ENCODE peak calls at places on chromosomes 13 and 19, in ten cellular contexts. One of them, this sample, is unnamed.
A peak's percentile ranks its signal among the peaks of the same experiment; 100 is the strongest.

GRCh38 chr13:109131698-109132257 is 502.4 kb downstream of the MYO16 start:
- DNase-seq in HFF-Myc: no peak
- DNase-seq in body of pancreas: no peak
- DNase-seq in tibial artery: no peak
- DNase-seq in IMR-90: peak; percentile 21
- DNase-seq in heart left ventricle: no peak
- DNase-seq in upper lobe of right lung: no peak
- DNase-seq in ovary: no peak
- DNase-seq in fibroblast of the aortic adventitia: peak; percentile 6
- DNase-seq in AG04450: no peak
- DNase-seq in this sample: no peak

GRCh38 chr13:113935523-113935922 is 38.4 kb downstream of the C13orf46 start:
- DNase-seq in fibroblast of the aortic adventitia: no peak
- DNase-seq in AG04450: no peak
- DNase-seq in body of pancreas: no peak
- DNase-seq in IMR-90: no peak
- DNase-seq in heart left ventricle: no peak
- DNase-seq in upper lobe of right lung: peak; percentile 26
- DNase-seq in ovary: no peak
- DNase-seq in HFF-Myc: no peak
- DNase-seq in tibial artery: no peak
- DNase-seq in this sample: no peak

GRCh38 chr13:74067818-74068217 is 66.4 kb downstream of the KLF12 start:
- DNase-seq in ovary: no peak
- DNase-seq in body of pancreas: no peak
- DNase-seq in IMR-90: peak; percentile 52
- DNase-seq in HFF-Myc: no peak
- DNase-seq in fibroblast of the aortic adventitia: no peak
- DNase-seq in upper lobe of right lung: no peak
- DNase-seq in tibial artery: no peak
- DNase-seq in heart left ventricle: no peak
- DNase-seq in AG04450: no peak
- DNase-seq in this sample: no peak

GRCh38 chr13:43444085-43444484 is 342.7 kb downstream of the ENOX1 start:
- DNase-seq in AG04450: no peak
- DNase-seq in IMR-90: peak; percentile 2
- DNase-seq in tibial artery: no peak
- DNase-seq in body of pancreas: no peak
- DNase-seq in heart left ventricle: no peak
- DNase-seq in HFF-Myc: no peak
- DNase-seq in upper lobe of right lung: no peak
- DNase-seq in fibroblast of the aortic adventitia: no peak
- DNase-seq in ovary: no peak
- DNase-seq in this sample: no peak

GRCh38 chr19:55592391-55593090 is 6.8 kb downstream of the FIZ1 start:
- DNase-seq in AG04450: no peak
- DNase-seq in ovary: peak; percentile 31
- DNase-seq in HFF-Myc: no peak
- DNase-seq in body of pancreas: no peak
- DNase-seq in tibial artery: no peak
- DNase-seq in IMR-90: no peak
- DNase-seq in heart left ventricle: no peak
- DNase-seq in fibroblast of the aortic adventitia: no peak
- DNase-seq in upper lobe of right lung: no peak
- DNase-seq in this sample: no peak

GRCh38 chr19:51726049-51726448 is 2.3 kb upstream of the HAS1 start:
- DNase-seq in fibroblast of the aortic adventitia: peak; percentile 87
- DNase-seq in tibial artery: no peak
- DNase-seq in body of pancreas: no peak
- DNase-seq in heart left ventricle: peak; percentile 61
- DNase-seq in ovary: peak; percentile 71
- DNase-seq in IMR-90: peak; percentile 41
- DNase-seq in AG04450: no peak
- DNase-seq in HFF-Myc: peak; percentile 16
- DNase-seq in upper lobe of right lung: no peak
- DNase-seq in this sample: no peak

GRCh38 chr13:111668451-111668850 is 348.0 kb downstream of the TEX29 start:
- DNase-seq in tibial artery: no peak
- DNase-seq in heart left ventricle: no peak
- DNase-seq in upper lobe of right lung: no peak
- DNase-seq in HFF-Myc: no peak
- DNase-seq in fibroblast of the aortic adventitia: no peak
- DNase-seq in body of pancreas: no peak
- DNase-seq in ovary: no peak
- DNase-seq in AG04450: no peak
- DNase-seq in IMR-90: no peak
- DNase-seq in this sample: no peak

GRCh38 chr19:53908106-53908932 is 759 bp upstream of the CACNG7 start:
- DNase-seq in AG04450: peak; percentile 13
- DNase-seq in ovary: peak; percentile 34
- DNase-seq in HFF-Myc: no peak
- DNase-seq in IMR-90: peak; percentile 40
- DNase-seq in heart left ventricle: peak; percentile 43
- DNase-seq in body of pancreas: peak; percentile 43
- DNase-seq in fibroblast of the aortic adventitia: peak; percentile 74
- DNase-seq in upper lobe of right lung: no peak
- DNase-seq in tibial artery: no peak
- DNase-seq in this sample: no peak

GRCh38 chr13:21657538-21657937 is 13.3 kb upstream of the FGF9 start:
- DNase-seq in HFF-Myc: no peak
- DNase-seq in upper lobe of right lung: no peak
- DNase-seq in body of pancreas: no peak
- DNase-seq in AG04450: peak; percentile 50
- DNase-seq in tibial artery: no peak
- DNase-seq in heart left ventricle: no peak
- DNase-seq in fibroblast of the aortic adventitia: peak; percentile 11
- DNase-seq in IMR-90: peak; percentile 94
- DNase-seq in ovary: no peak
- DNase-seq in this sample: peak; percentile 7

GRCh38 chr13:75132800-75133695 is 348.9 kb downstream of the TBC1D4 start:
- DNase-seq in tibial artery: no peak
- DNase-seq in fibroblast of the aortic adventitia: peak; percentile 13
- DNase-seq in body of pancreas: no peak
- DNase-seq in IMR-90: no peak
- DNase-seq in HFF-Myc: no peak
- DNase-seq in heart left ventricle: no peak
- DNase-seq in ovary: no peak
- DNase-seq in upper lobe of right lung: no peak
- DNase-seq in AG04450: no peak
- DNase-seq in this sample: no peak

GRCh38 chr19:47158879-47159509 is 28.4 kb downstream of the SAE1 start:
- DNase-seq in body of pancreas: no peak
- DNase-seq in heart left ventricle: no peak
- DNase-seq in HFF-Myc: no peak
- DNase-seq in ovary: no peak
- DNase-seq in upper lobe of right lung: no peak
- DNase-seq in tibial artery: no peak
- DNase-seq in IMR-90: peak; percentile 15
- DNase-seq in AG04450: no peak
- DNase-seq in fibroblast of the aortic adventitia: no peak
- DNase-seq in this sample: no peak

GRCh38 chr13:29905845-29906244 is 55.4 kb upstream of the UBL3 start:
- DNase-seq in HFF-Myc: no peak
- DNase-seq in heart left ventricle: no peak
- DNase-seq in IMR-90: peak; percentile 56
- DNase-seq in AG04450: no peak
- DNase-seq in upper lobe of right lung: no peak
- DNase-seq in tibial artery: peak; percentile 41
- DNase-seq in fibroblast of the aortic adventitia: peak; percentile 55
- DNase-seq in ovary: no peak
- DNase-seq in body of pancreas: no peak
- DNase-seq in this sample: no peak

DNA sequence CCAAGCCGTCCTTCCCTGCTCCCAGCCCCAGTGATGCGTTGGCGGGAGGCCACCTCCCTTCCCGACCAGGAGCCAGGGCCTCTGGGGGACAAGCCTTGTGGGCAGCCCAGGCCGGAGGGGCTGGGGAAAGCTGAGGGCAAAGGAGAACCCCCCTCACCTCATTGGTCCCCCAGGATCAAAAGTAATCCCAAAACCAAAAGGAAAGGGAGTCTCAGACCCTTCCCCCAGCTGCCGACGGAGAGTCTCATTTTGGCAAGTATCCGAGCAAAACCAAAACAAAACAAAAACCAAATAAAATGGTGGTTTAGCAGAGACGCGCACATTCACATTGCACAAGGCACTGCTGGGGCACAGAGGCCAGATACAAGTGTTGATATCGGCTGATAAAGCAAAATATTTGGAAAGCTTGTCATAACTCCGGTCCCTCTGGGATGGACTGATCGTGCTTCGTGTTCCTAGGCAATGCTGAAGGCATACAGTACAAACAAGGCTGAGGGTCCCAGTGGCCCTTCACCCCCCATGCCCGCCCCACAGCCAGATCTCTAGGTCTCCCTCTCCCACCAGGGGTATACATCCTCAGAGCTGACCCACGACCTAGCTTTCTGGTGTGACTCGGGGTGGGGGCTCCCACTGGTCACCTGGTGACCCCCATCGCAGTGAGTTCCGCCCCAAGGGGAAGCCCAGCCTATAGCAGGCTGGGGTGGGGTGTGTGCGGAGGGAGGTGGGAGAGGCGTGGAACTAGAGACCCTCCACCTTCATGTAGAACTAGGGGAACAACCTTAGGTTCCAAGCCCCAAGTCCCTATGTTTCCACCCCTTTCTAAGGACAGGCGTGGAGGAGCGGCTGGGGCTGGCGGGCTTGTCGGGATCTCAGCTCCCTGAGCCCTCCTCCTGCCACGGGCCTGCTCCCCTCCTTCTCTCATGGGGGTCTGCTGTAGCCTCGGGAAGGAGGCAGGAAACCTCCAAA is 2.0 kb downstream of the CEBPA start:
- DNase-seq in HFF-Myc: no peak
- DNase-seq in heart left ventricle: no peak
- DNase-seq in body of pancreas: peak; percentile 20
- DNase-seq in AG04450: no peak
- DNase-seq in tibial artery: no peak
- DNase-seq in fibroblast of the aortic adventitia: peak; percentile 15
- DNase-seq in upper lobe of right lung: no peak
- DNase-seq in ovary: peak; percentile 43
- DNase-seq in IMR-90: no peak
- DNase-seq in this sample: no peak
- H3K4me3 ChIP-seq in HFF-Myc: no peak overlapping the region
- H3K4me3 ChIP-seq in heart left ventricle: peak overlapping the region; percentile 3
- H3K4me3 ChIP-seq in body of pancreas: peak overlapping the region; percentile 8
- H3K4me3 ChIP-seq in AG04450: no peak overlapping the region
- H3K4me3 ChIP-seq in tibial artery: peak overlapping the region; percentile 60
- H3K4me3 ChIP-seq in fibroblast of the aortic adventitia: no peak overlapping the region
- H3K4me3 ChIP-seq in upper lobe of right lung: peak overlapping the region; percentile 61
- H3K4me3 ChIP-seq in ovary: peak overlapping the region; percentile 56
- H3K4me3 ChIP-seq in IMR-90: no peak overlapping the region
- H3K4me3 ChIP-seq in this sample: no peak overlapping the region

DNA sequence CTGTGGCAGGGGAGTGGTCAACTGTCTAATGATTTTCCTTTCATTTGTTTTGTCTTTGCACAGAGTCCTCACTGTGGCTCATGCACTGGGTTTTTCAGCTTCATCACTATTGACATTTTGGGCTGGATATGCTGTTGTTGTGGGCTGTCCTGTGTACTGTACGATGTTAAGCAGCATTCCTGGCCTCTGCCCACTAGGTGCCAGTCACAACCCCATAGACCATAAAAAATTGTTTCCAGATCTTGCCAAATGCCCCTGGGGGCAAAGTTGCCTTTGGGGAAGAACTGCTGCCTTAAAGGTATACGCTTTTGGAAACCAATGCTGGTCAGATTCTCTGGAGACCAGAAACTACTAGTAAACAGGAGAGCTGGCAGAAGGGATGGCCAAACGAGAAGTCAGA is 310.4 kb downstream of the SPRY2 start:
- DNase-seq in fibroblast of the aortic adventitia: no peak
- DNase-seq in AG04450: no peak
- DNase-seq in tibial artery: no peak
- DNase-seq in body of pancreas: peak; percentile 19
- DNase-seq in ovary: no peak
- DNase-seq in HFF-Myc: peak; percentile 29
- DNase-seq in heart left ventricle: no peak
- DNase-seq in IMR-90: no peak
- DNase-seq in upper lobe of right lung: peak; percentile 69
- DNase-seq in this sample: no peak
- TF ChIP-seq CTCF in fibroblast of the aortic adventitia: no peak
- TF ChIP-seq CTCF in AG04450: no peak
- TF ChIP-seq CTCF in tibial artery: peak; percentile 19
- TF ChIP-seq CTCF in body of pancreas: no peak
- TF ChIP-seq CTCF in ovary: no peak
- TF ChIP-seq CTCF in HFF-Myc: peak; percentile 31
- TF ChIP-seq CTCF in heart left ventricle: peak; percentile 30
- TF ChIP-seq CTCF in IMR-90: no peak
- TF ChIP-seq CTCF in upper lobe of right lung: peak; percentile 39
- TF ChIP-seq CTCF in this sample: peak; percentile 7

DNA sequence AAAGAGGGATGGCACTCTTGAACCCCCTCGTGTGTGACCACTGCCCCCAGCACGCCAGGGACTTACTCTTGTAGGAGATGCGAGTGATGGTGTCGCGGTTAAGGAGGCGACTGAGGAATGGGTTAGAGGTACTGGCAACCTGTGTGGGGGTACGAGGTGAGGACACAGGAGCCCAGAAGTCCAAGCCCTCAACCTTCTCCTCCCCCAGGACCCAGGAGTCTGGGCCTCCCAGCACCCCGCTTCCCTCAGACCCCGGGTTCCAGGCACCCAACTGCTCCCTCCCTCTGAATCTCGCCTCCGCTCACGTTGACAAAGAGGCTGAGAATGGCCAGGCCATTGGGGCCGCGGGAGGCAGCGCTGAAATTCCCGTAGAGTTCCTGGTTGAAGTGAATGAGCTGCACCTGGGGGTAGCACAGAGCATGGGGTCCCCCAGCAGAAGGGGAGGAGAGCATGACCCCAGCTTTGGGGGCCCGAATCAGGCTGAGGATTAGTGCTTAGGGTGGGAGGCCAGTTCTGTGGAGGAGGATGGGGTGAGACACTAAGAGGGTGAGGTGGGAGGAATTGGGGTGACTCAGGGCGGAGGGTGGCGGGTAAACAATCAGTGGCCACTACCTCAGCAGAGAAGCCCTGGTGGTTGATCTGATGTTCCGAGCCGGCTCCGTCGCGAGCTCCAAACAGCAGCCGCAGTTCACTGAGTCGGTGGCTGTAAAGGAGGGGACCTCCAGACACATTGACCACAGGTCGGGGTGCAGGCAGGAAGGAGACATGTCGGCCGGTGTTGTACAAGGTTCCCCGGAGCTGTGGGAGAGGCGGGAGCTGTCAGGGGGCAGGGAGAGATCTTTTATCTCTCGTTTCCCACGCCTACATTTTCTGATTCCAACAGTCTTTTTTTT is 2.5 kb upstream of the DBP start:
- DNase-seq in heart left ventricle: peak; percentile 34
- DNase-seq in AG04450: no peak
- DNase-seq in IMR-90: no peak
- DNase-seq in fibroblast of the aortic adventitia: no peak
- DNase-seq in body of pancreas: peak; percentile 26
- DNase-seq in upper lobe of right lung: no peak
- DNase-seq in ovary: peak; percentile 60
- DNase-seq in HFF-Myc: no peak
- DNase-seq in tibial artery: no peak
- DNase-seq in this sample: no peak
- H3K4me3 ChIP-seq in heart left ventricle: no peak overlapping the region
- H3K4me3 ChIP-seq in AG04450: no peak overlapping the region
- H3K4me3 ChIP-seq in IMR-90: no peak overlapping the region
- H3K4me3 ChIP-seq in fibroblast of the aortic adventitia: no peak overlapping the region
- H3K4me3 ChIP-seq in body of pancreas: no peak overlapping the region
- H3K4me3 ChIP-seq in upper lobe of right lung: no peak overlapping the region
- H3K4me3 ChIP-seq in ovary: no peak overlapping the region
- H3K4me3 ChIP-seq in HFF-Myc: no peak overlapping the region
- H3K4me3 ChIP-seq in tibial artery: no peak overlapping the region
- H3K4me3 ChIP-seq in this sample: no peak overlapping the region

GRCh38 chr13:91347996-91348905 is 764 bp downstream of the MIR17HG start:
- DNase-seq in fibroblast of the aortic adventitia: peak; percentile 37
- DNase-seq in tibial artery: no peak
- DNase-seq in body of pancreas: peak; percentile 45
- DNase-seq in ovary: peak; percentile 62
- DNase-seq in HFF-Myc: no peak
- DNase-seq in AG04450: no peak
- DNase-seq in IMR-90: no peak
- DNase-seq in heart left ventricle: peak; percentile 43
- DNase-seq in upper lobe of right lung: peak; percentile 83
- DNase-seq in this sample: no peak
- TF ChIP-seq CTCF in fibroblast of the aortic adventitia: no peak
- TF ChIP-seq CTCF in tibial artery: no peak
- TF ChIP-seq CTCF in body of pancreas: no peak
- TF ChIP-seq CTCF in ovary: no peak
- TF ChIP-seq CTCF in HFF-Myc: no peak
- TF ChIP-seq CTCF in AG04450: no peak
- TF ChIP-seq CTCF in IMR-90: peak; percentile 22
- TF ChIP-seq CTCF in heart left ventricle: peak; percentile 34
- TF ChIP-seq CTCF in upper lobe of right lung: no peak
- TF ChIP-seq CTCF in this sample: no peak

This sample was measured in AG04449.